ENCODE peak calls at places on chromosomes 4 and X, in six cellular contexts. B is GM10248, G is heart right ventricle, N is fibroblast of the conjunctiva, L is IMR-90, F is non-pigmented ciliary epithelial cell. C is an unnamed sample.

GRCh38 chr4:182367153-182367552 is 124.0 kb downstream of the TENM3 start:
- DNase-seq in G (no peak), L (no peak), F (no peak), N (no peak), B (no peak), C (no peak)

GRCh38 chrX:46580613-46581012 is 7.0 kb downstream of the CHST7 start:
- DNase-seq in G (no peak), L (no peak), B (no peak), F (no peak), N (no peak), C (no peak)

GRCh38 chr4:139301143-139301820 is at the start of gene NAA15:
- DNase-seq in L (peak), F (peak), N (peak), B (peak), G (peak), C (peak)

GRCh38 chrX:129842510-129843208 is 1.0 kb downstream of the ZDHHC9 start:
- DNase-seq in N (no peak), L (peak), B (no peak), F (no peak), G (peak), C (no peak)

GRCh38 chrX:108316456-108316855 is 121.8 kb downstream of the COL4A6 start:
- DNase-seq in F (no peak), L (no peak), G (no peak), N (no peak), B (no peak), C (no peak)

GRCh38 chrX:65596270-65596669 is 61.7 kb upstream of the LAS1L start:
- DNase-seq in L (peak), N (peak), G (no peak), F (no peak), B (peak), C (no peak)

GRCh38 chrX:2497961-2498780 is 2.6 kb downstream of the DHRSX start:
- DNase-seq in N (no peak), B (no peak), G (no peak), L (peak), F (no peak), C (no peak)

GRCh38 chrX:103800318-103800717 is 23.7 kb downstream of the PLP1 start:
- DNase-seq in B (no peak), N (no peak), L (no peak), F (no peak), G (no peak), C (no peak)

GRCh38 chr4:139593091-139593564 is 37.1 kb upstream of the SETD7 start:
- DNase-seq in G (no peak), L (peak), F (peak), B (no peak), N (no peak), C (peak)

GRCh38 chr4:79917246-79917645 is 155.8 kb downstream of the ANTXR2 start:
- DNase-seq in N (peak), F (peak), B (peak), G (peak), L (peak), C (no peak)

GRCh38 chr4:96016615-96017299 is 176.9 kb downstream of the PDHA2 start:
- DNase-seq in B (peak), L (no peak), G (no peak), F (peak), N (peak), C (no peak)

GRCh38 chr4:120921456-120922389 is 803 bp downstream of the PRDM5 start:
- DNase-seq in F (peak), L (peak), G (peak), N (peak), B (peak), C (peak)

C was measured in right atrium auricular region.